ENCODE peak calls at places on chromosomes 7 and 10, in six cellular contexts. O, F, J, Z, I and W are unnamed samples.

GRCh38 chr7:17123020-17123419 is 175.4 kb upstream of the AHR start:
- DNase-seq in O (no peak), I (no peak), J (no peak), Z (no peak), F (peak; percentile 12), W (no peak)

GRCh38 chr7:147646568-147646967 is 944.0 kb upstream of the C7orf33 start:
- DNase-seq in O (no peak), J (no peak), Z (no peak), F (no peak), I (no peak), W (no peak)

GRCh38 chr7:2527505-2528464 is 8.2 kb downstream of the LFNG start:
- DNase-seq in O (no peak), J (no peak), I (no peak), Z (no peak), F (peak; percentile 66), W (no peak)

GRCh38 chr7:99380032-99380822 is 5.7 kb downstream of the ARPC1B start:
- DNase-seq in Z (no peak), I (peak; percentile 64), J (peak; percentile 40), F (peak; percentile 44), O (no peak), W (peak; percentile 47)

GRCh38 chr10:66837335-66837734 is 88.5 kb upstream of the LRRTM3 start:
- DNase-seq in J (no peak), F (no peak), Z (no peak), I (no peak), O (no peak), W (no peak)

GRCh38 chr10:129972966-129973673 is 9.0 kb upstream of the EBF3 start:
- DNase-seq in F (no peak), J (no peak), O (no peak), I (no peak), Z (no peak), W (no peak)

GRCh38 chr10:22420787-22421517 is 75.7 kb downstream of the SPAG6 start:
- DNase-seq in F (no peak), O (no peak), J (no peak), I (no peak), Z (no peak), W (no peak)

GRCh38 chr7:47226688-47227087 is 355.2 kb downstream of the TNS3 start:
- DNase-seq in F (no peak), Z (no peak), O (no peak), J (no peak), I (no peak), W (peak; percentile 58)

GRCh38 chr10:51156913-51157312 is 82.6 kb downstream of the PRKG1 start:
- DNase-seq in Z (no peak), F (no peak), J (no peak), O (no peak), I (no peak), W (no peak)

GRCh38 chr7:159114981-159115380 is 29.7 kb downstream of the VIPR2 start:
- DNase-seq in O (no peak), Z (no peak), J (no peak), I (no peak), F (no peak), W (no peak)

GRCh38 chr7:132286836-132287235 is 289.4 kb downstream of the PLXNA4 start:
- DNase-seq in O (peak; percentile 60), F (no peak), Z (no peak), J (no peak), I (no peak), W (peak; percentile 17)

GRCh38 chr10:34249634-34250033 is 565.5 kb downstream of the PARD3 start:
- DNase-seq in Z (no peak), I (no peak), J (no peak), F (no peak), O (no peak), W (no peak)

GRCh38 chr10:84539244-84539643 is 210.9 kb downstream of the CCSER2 start:
- DNase-seq in O (no peak), Z (no peak), I (no peak), F (peak; percentile 45), J (no peak), W (no peak)

GRCh38 chr7:100407285-100408180 is 21.0 kb downstream of the ZCWPW1 start:
- DNase-seq in I (no peak), Z (no peak), J (no peak), F (peak; percentile 54), O (no peak), W (no peak)

GRCh38 chr10:50963063-50963462 is 77.6 kb upstream of the A1CF start:
- DNase-seq in O (no peak), J (no peak), F (no peak), Z (no peak), I (no peak), W (no peak)

GRCh38 chr7:101018271-101019167 is 1.4 kb upstream of the MUC17 start:
- DNase-seq in J (no peak), O (no peak), I (no peak), F (no peak), Z (no peak), W (no peak)

GRCh38 chr7:14210075-14210474 is 220.6 kb upstream of the ETV1 start:
- DNase-seq in Z (no peak), O (no peak), J (no peak), I (peak; percentile 11), F (no peak), W (no peak)

GRCh38 chr10:129075936-129076335 is 391.1 kb upstream of the MGMT start:
- DNase-seq in I (no peak), Z (no peak), O (no peak), F (no peak), J (no peak), W (no peak)

GRCh38 chr10:108375691-108376090 is 1211.2 kb upstream of the SORCS1 start:
- DNase-seq in I (no peak), J (no peak), F (no peak), Z (no peak), O (no peak), W (no peak)

GRCh38 chr10:5895804-5896203 is 5.8 kb downstream of the FBH1 start:
- DNase-seq in O (no peak), I (no peak), J (no peak), Z (peak; percentile 10), F (no peak), W (no peak)

GRCh38 chr7:129872054-129872453 is 80.7 kb downstream of the UBE2H start:
- DNase-seq in F (no peak), O (no peak), J (no peak), I (no peak), Z (no peak), W (no peak)

GRCh38 chr7:21850531-21851285 is 95.0 kb downstream of the CDCA7L start:
- DNase-seq in Z (no peak), F (peak; percentile 67), O (no peak), I (no peak), J (no peak), W (no peak)

GRCh38 chr7:138257459-138258193 is 181.4 kb downstream of the AKR1D1 start:
- DNase-seq in O (no peak), F (peak; percentile 34), Z (peak; percentile 65), J (no peak), I (no peak), W (no peak)

GRCh38 chr10:131230166-131230565 is 81.4 kb downstream of the TCERG1L start:
- DNase-seq in I (no peak), O (no peak), F (no peak), J (no peak), Z (no peak), W (no peak)

GRCh38 chr7:105279688-105280007 is 109.1 kb downstream of the SRPK2 start:
- DNase-seq in Z (no peak), F (no peak), J (no peak), O (no peak), I (no peak), W (no peak)

GRCh38 chr10:79352035-79352595 is 4.8 kb downstream of the PPIF start:
- DNase-seq in F (no peak), I (no peak), O (no peak), Z (no peak), J (no peak), W (peak; percentile 74)

GRCh38 chr10:128400564-128400963 is 274.3 kb upstream of the MKI67 start:
- DNase-seq in O (no peak), Z (no peak), F (no peak), I (no peak), J (no peak), W (no peak)

GRCh38 chr7:114793155-114793849 is 128.6 kb upstream of the MDFIC start:
- DNase-seq in I (no peak), J (no peak), F (no peak), Z (no peak), O (no peak), W (no peak)

GRCh38 chr10:17590969-17591645 is 26.1 kb downstream of the HACD1 start:
- DNase-seq in O (no peak), F (no peak), J (no peak), I (no peak), Z (no peak), W (no peak)
- TF ChIP-seq CTCF in O (no peak), F (no peak), J (no peak), I (no peak), Z (no peak), W (no peak)

DNA sequence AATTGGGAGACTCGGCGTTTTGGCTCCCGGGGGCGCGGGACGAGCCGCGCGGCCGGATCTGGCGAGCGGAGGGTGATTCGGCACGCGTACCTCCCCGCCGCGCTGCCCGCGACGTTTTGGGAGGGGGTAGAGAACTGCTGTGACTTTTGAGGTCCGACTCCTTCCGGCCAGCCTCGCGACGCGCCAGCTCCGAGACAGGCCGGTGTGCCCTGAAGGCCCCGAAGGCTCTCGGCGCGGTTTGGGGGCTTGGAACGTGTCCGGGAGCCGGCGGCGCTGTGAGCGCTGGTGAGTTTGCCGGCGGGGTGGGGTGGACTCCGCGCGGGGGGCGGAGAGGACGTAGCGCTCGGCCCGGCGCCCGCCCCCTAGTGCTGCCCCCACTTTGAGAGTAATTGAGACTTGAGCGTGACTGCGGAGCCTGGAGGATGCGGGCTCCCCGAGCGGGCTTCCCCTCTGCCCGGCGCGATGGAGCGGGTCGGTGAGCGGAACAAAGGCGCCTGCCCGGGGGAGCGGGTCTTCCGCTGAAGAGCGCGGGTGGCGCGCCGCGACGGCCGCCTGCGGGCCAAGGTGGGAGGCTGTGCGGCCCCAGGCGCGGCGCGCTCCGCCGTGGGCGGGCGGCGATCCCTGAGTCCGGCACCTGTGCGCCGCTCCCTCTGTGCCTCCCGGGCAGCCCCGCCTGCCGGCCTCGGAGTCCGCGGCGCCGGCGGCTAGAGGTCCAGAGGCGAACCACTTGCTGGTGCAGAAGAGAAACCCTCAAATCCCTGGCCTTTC is at the start of gene GALNT17:
- DNase-seq in I (no peak), O (no peak), F (peak; percentile 17), J (no peak), Z (no peak), W (no peak)
- TF ChIP-seq POLR2A in I (no peak), O (no peak), F (no peak), J (no peak), Z (no peak), W (no peak)

GRCh38 chr10:102435098-102435497 is 2.7 kb upstream of the CUEDC2 start:
- DNase-seq in F (no peak), J (no peak), O (no peak), Z (no peak), I (no peak), W (no peak)
- H3K4me3 ChIP-seq in F (no peak overlapping the region), J (no peak overlapping the region), O (peak overlapping the region; percentile 17), Z (peak overlapping the region; percentile 36), I (peak overlapping the region; percentile 38), W (no peak overlapping the region)

GRCh38 chr10:93921338-93921737 is 27.6 kb downstream of the SLC35G1 start:
- DNase-seq in O (no peak), J (no peak), F (no peak), I (no peak), Z (no peak), W (no peak)
- TF ChIP-seq CTCF in O (no peak), J (no peak), F (no peak), I (peak; percentile 21), Z (no peak), W (no peak)